ENCODE peak calls at places on chromosomes 5 and 9, in four cellular contexts. One of them, this sample, is unnamed.

GRCh38 chr9:18195223-18195622 is 278.7 kb upstream of the ADAMTSL1 start:
- DNase-seq in Right ventricle myocardium superior: no peak
- DNase-seq in NCI-H748 treated with DMSO at 0.1 percent for 48 hours: no peak
- DNase-seq in ELR: no peak
- DNase-seq in this sample: no peak

GRCh38 chr9:7536310-7536939 is 263.2 kb downstream of the DMAC1 start:
- DNase-seq in NCI-H748 treated with DMSO at 0.1 percent for 48 hours: peak; percentile 69
- DNase-seq in Right ventricle myocardium superior: peak; percentile 53
- DNase-seq in ELR: peak; percentile 37
- DNase-seq in this sample: no peak

GRCh38 chr9:89941875-89942274 is 337.1 kb downstream of the GADD45G start:
- DNase-seq in NCI-H748 treated with DMSO at 0.1 percent for 48 hours: no peak
- DNase-seq in Right ventricle myocardium superior: no peak
- DNase-seq in ELR: peak; percentile 5
- DNase-seq in this sample: no peak

GRCh38 chr5:36790847-36791246 is 85.7 kb upstream of the NIPBL start:
- DNase-seq in Right ventricle myocardium superior: no peak
- DNase-seq in ELR: peak; percentile 24
- DNase-seq in NCI-H748 treated with DMSO at 0.1 percent for 48 hours: no peak
- DNase-seq in this sample: no peak

GRCh38 chr5:59587489-59588337 is 305.8 kb downstream of the PDE4D start:
- DNase-seq in NCI-H748 treated with DMSO at 0.1 percent for 48 hours: peak; percentile 60
- DNase-seq in ELR: peak; percentile 78
- DNase-seq in Right ventricle myocardium superior: peak; percentile 64
- DNase-seq in this sample: peak; percentile 41

GRCh38 chr9:89675403-89675771 is 70.6 kb downstream of the GADD45G start:
- DNase-seq in NCI-H748 treated with DMSO at 0.1 percent for 48 hours: no peak
- DNase-seq in Right ventricle myocardium superior: peak; percentile 83
- DNase-seq in ELR: no peak
- DNase-seq in this sample: peak; percentile 68

GRCh38 chr5:150609843-150610584 is 30.4 kb upstream of the SYNPO start:
- DNase-seq in Right ventricle myocardium superior: peak; percentile 69
- DNase-seq in NCI-H748 treated with DMSO at 0.1 percent for 48 hours: no peak
- DNase-seq in ELR: no peak
- DNase-seq in this sample: no peak

GRCh38 chr5:120479066-120479465 is 15.0 kb downstream of the PRR16 start:
- DNase-seq in ELR: peak; percentile 17
- DNase-seq in Right ventricle myocardium superior: no peak
- DNase-seq in NCI-H748 treated with DMSO at 0.1 percent for 48 hours: no peak
- DNase-seq in this sample: no peak

GRCh38 chr5:38921174-38921573 is 75.4 kb downstream of the OSMR start:
- DNase-seq in ELR: peak; percentile 25
- DNase-seq in NCI-H748 treated with DMSO at 0.1 percent for 48 hours: no peak
- DNase-seq in Right ventricle myocardium superior: no peak
- DNase-seq in this sample: no peak

GRCh38 chr9:32385135-32385884 is 867 bp downstream of the ACO1 start:
- DNase-seq in ELR: peak; percentile 57
- DNase-seq in NCI-H748 treated with DMSO at 0.1 percent for 48 hours: no peak
- DNase-seq in Right ventricle myocardium superior: no peak
- DNase-seq in this sample: no peak

GRCh38 chr9:9751996-9752395 is 860.8 kb downstream of the PTPRD start:
- DNase-seq in ELR: no peak
- DNase-seq in Right ventricle myocardium superior: no peak
- DNase-seq in NCI-H748 treated with DMSO at 0.1 percent for 48 hours: no peak
- DNase-seq in this sample: no peak

GRCh38 chr5:172299916-172300439 is 16.4 kb upstream of the UBTD2 start:
- DNase-seq in NCI-H748 treated with DMSO at 0.1 percent for 48 hours: no peak
- DNase-seq in ELR: peak; percentile 62
- DNase-seq in Right ventricle myocardium superior: no peak
- DNase-seq in this sample: no peak

GRCh38 chr5:13771011-13771571 is 173.4 kb downstream of the DNAH5 start:
- DNase-seq in Right ventricle myocardium superior: no peak
- DNase-seq in NCI-H748 treated with DMSO at 0.1 percent for 48 hours: no peak
- DNase-seq in ELR: peak; percentile 53
- DNase-seq in this sample: no peak

GRCh38 chr9:6711403-6711802 is 46.4 kb upstream of the KDM4C start:
- DNase-seq in Right ventricle myocardium superior: no peak
- DNase-seq in ELR: no peak
- DNase-seq in NCI-H748 treated with DMSO at 0.1 percent for 48 hours: no peak
- DNase-seq in this sample: no peak

GRCh38 chr5:134175874-134176522 is 752 bp downstream of the SKP1 start:
- DNase-seq in NCI-H748 treated with DMSO at 0.1 percent for 48 hours: peak; percentile 16
- DNase-seq in ELR: peak; percentile 54
- DNase-seq in Right ventricle myocardium superior: peak; percentile 45
- DNase-seq in this sample: no peak

GRCh38 chr5:124661317-124662141 is 84.9 kb downstream of the ZNF608 start:
- DNase-seq in Right ventricle myocardium superior: no peak
- DNase-seq in ELR: peak; percentile 90
- DNase-seq in NCI-H748 treated with DMSO at 0.1 percent for 48 hours: peak; percentile 93
- DNase-seq in this sample: peak; percentile 43

GRCh38 chr9:119114681-119115080 is 254.6 kb downstream of the BRINP1 start:
- DNase-seq in NCI-H748 treated with DMSO at 0.1 percent for 48 hours: no peak
- DNase-seq in ELR: no peak
- DNase-seq in Right ventricle myocardium superior: no peak
- DNase-seq in this sample: no peak

GRCh38 chr9:70352802-70353201 is 61.7 kb downstream of the KLF9 start:
- DNase-seq in NCI-H748 treated with DMSO at 0.1 percent for 48 hours: no peak
- DNase-seq in Right ventricle myocardium superior: no peak
- DNase-seq in ELR: peak; percentile 22
- DNase-seq in this sample: no peak

GRCh38 chr9:136145580-136145979 is 26.9 kb upstream of the TMEM250 start:
- DNase-seq in NCI-H748 treated with DMSO at 0.1 percent for 48 hours: no peak
- DNase-seq in ELR: no peak
- DNase-seq in Right ventricle myocardium superior: peak; percentile 25
- DNase-seq in this sample: no peak

GRCh38 chr5:5039918-5040317 is 100.2 kb upstream of the ADAMTS16 start:
- DNase-seq in NCI-H748 treated with DMSO at 0.1 percent for 48 hours: no peak
- DNase-seq in ELR: no peak
- DNase-seq in Right ventricle myocardium superior: no peak
- DNase-seq in this sample: no peak

GRCh38 chr9:11973511-11973910 is 719.7 kb upstream of the TYRP1 start:
- DNase-seq in Right ventricle myocardium superior: no peak
- DNase-seq in ELR: no peak
- DNase-seq in NCI-H748 treated with DMSO at 0.1 percent for 48 hours: no peak
- DNase-seq in this sample: no peak

GRCh38 chr5:80220268-80220897 is 35.5 kb downstream of the SERINC5 start:
- DNase-seq in NCI-H748 treated with DMSO at 0.1 percent for 48 hours: peak; percentile 80
- DNase-seq in ELR: no peak
- DNase-seq in Right ventricle myocardium superior: no peak
- DNase-seq in this sample: no peak

GRCh38 chr9:37027582-37028424 is 6.3 kb downstream of the PAX5 start:
- DNase-seq in ELR: peak; percentile 91
- DNase-seq in Right ventricle myocardium superior: peak; percentile 88
- DNase-seq in NCI-H748 treated with DMSO at 0.1 percent for 48 hours: peak; percentile 94
- DNase-seq in this sample: peak; percentile 66

GRCh38 chr5:1073239-1074102 is 38.4 kb downstream of the SLC12A7 start:
- DNase-seq in NCI-H748 treated with DMSO at 0.1 percent for 48 hours: no peak
- DNase-seq in ELR: no peak
- DNase-seq in Right ventricle myocardium superior: no peak
- DNase-seq in this sample: no peak

GRCh38 chr5:110865400-110866094 is 126.7 kb downstream of the SLC25A46 start:
- DNase-seq in NCI-H748 treated with DMSO at 0.1 percent for 48 hours: peak; percentile 5
- DNase-seq in ELR: peak; percentile 52
- DNase-seq in Right ventricle myocardium superior: no peak
- DNase-seq in this sample: peak; percentile 43

GRCh38 chr9:124780060-124780756 is 3.3 kb downstream of the OLFML2A start:
- DNase-seq in ELR: no peak
- DNase-seq in NCI-H748 treated with DMSO at 0.1 percent for 48 hours: no peak
- DNase-seq in Right ventricle myocardium superior: peak; percentile 66
- DNase-seq in this sample: no peak

GRCh38 chr5:35815089-35815936 is 41.4 kb upstream of the IL7R start:
- DNase-seq in ELR: peak; percentile 69
- DNase-seq in Right ventricle myocardium superior: no peak
- DNase-seq in NCI-H748 treated with DMSO at 0.1 percent for 48 hours: no peak
- DNase-seq in this sample: no peak

GRCh38 chr9:99666571-99666970 is 155.1 kb upstream of the NR4A3 start:
- DNase-seq in NCI-H748 treated with DMSO at 0.1 percent for 48 hours: peak; percentile 15
- DNase-seq in Right ventricle myocardium superior: no peak
- DNase-seq in ELR: no peak
- DNase-seq in this sample: no peak

GRCh38 chr5:96997265-96997859 is 61.5 kb downstream of the LNPEP start:
- DNase-seq in NCI-H748 treated with DMSO at 0.1 percent for 48 hours: no peak
- DNase-seq in ELR: peak; percentile 70
- DNase-seq in Right ventricle myocardium superior: no peak
- DNase-seq in this sample: peak; percentile 27

GRCh38 chr5:166436857-166437256 is 1854.6 kb upstream of the WWC1 start:
- DNase-seq in Right ventricle myocardium superior: no peak
- DNase-seq in NCI-H748 treated with DMSO at 0.1 percent for 48 hours: no peak
- DNase-seq in ELR: no peak
- DNase-seq in this sample: no peak

GRCh38 chr9:124122321-124122720 is 110.8 kb downstream of the LHX2 start:
- DNase-seq in NCI-H748 treated with DMSO at 0.1 percent for 48 hours: no peak
- DNase-seq in ELR: peak; percentile 47
- DNase-seq in Right ventricle myocardium superior: no peak
- DNase-seq in this sample: no peak

GRCh38 chr9:92151691-92152393 is 36.6 kb upstream of the SPTLC1 start:
- DNase-seq in NCI-H748 treated with DMSO at 0.1 percent for 48 hours: no peak
- DNase-seq in Right ventricle myocardium superior: no peak
- DNase-seq in ELR: peak; percentile 97
- DNase-seq in this sample: peak; percentile 44

GRCh38 chr5:176822041-176822425 is 11.7 kb downstream of the UNC5A start:
- DNase-seq in Right ventricle myocardium superior: no peak
- DNase-seq in ELR: no peak
- DNase-seq in NCI-H748 treated with DMSO at 0.1 percent for 48 hours: no peak
- DNase-seq in this sample: no peak

GRCh38 chr9:8205580-8205979 is 406.0 kb upstream of the DMAC1 start:
- DNase-seq in ELR: no peak
- DNase-seq in Right ventricle myocardium superior: no peak
- DNase-seq in NCI-H748 treated with DMSO at 0.1 percent for 48 hours: no peak
- DNase-seq in this sample: no peak

GRCh38 chr9:125932012-125932411 is 184.8 kb downstream of the PBX3 start:
- DNase-seq in NCI-H748 treated with DMSO at 0.1 percent for 48 hours: no peak
- DNase-seq in ELR: peak; percentile 99
- DNase-seq in Right ventricle myocardium superior: no peak
- DNase-seq in this sample: no peak

GRCh38 chr5:54669845-54670635 is 152.5 kb downstream of the SNX18 start:
- DNase-seq in Right ventricle myocardium superior: no peak
- DNase-seq in NCI-H748 treated with DMSO at 0.1 percent for 48 hours: no peak
- DNase-seq in ELR: no peak
- DNase-seq in this sample: no peak